ENCODE peak calls at places on chromosomes 3 and 15, in seven cellular contexts. W is putamen, G is A549, T is non-pigmented ciliary epithelial cell, L is NCI-H82, C is cardiac septum, Q is NCI-H1105. M is an unnamed sample.
A peak's percentile ranks its signal among the peaks of the same experiment; 100 is the strongest.

GRCh38 chr3:78972617-78973301 is 795.0 kb downstream of the ROBO1 start:
- DNase-seq in W (no peak), G (no peak), Q (no peak), C (no peak), T (no peak), L (no peak), M (no peak)

GRCh38 chr3:114319453-114319852 is 25.6 kb downstream of the TIGIT start:
- DNase-seq in C (no peak), W (no peak), Q (peak; percentile 36), L (peak; percentile 70), G (peak; percentile 30), T (peak; percentile 79), M (no peak)

GRCh38 chr3:150090006-150090405 is 119.3 kb upstream of the PFN2 start:
- DNase-seq in L (peak; percentile 13), G (no peak), Q (no peak), C (no peak), T (no peak), W (no peak), M (no peak)

GRCh38 chr3:20023663-20024417 is 11.8 kb upstream of the PP2D1 start:
- DNase-seq in Q (no peak), C (peak; percentile 83), L (peak; percentile 66), G (no peak), T (no peak), W (peak; percentile 56), M (peak; percentile 83)

GRCh38 chr15:100093211-100094126 is 248.3 kb downstream of the ADAMTS17 start:
- DNase-seq in Q (no peak), L (no peak), G (no peak), C (no peak), T (no peak), W (no peak), M (no peak)

GRCh38 chr3:117547956-117548550 is 838.5 kb downstream of the TUSC7 start:
- DNase-seq in Q (no peak), W (no peak), C (no peak), T (peak; percentile 30), G (peak; percentile 91), L (no peak), M (no peak)

GRCh38 chr3:61821823-61822251 is 260.5 kb downstream of the PTPRG start:
- DNase-seq in L (peak; percentile 58), G (no peak), W (no peak), C (no peak), T (no peak), Q (no peak), M (no peak)

GRCh38 chr3:67384790-67385397 is 269.5 kb downstream of the SUCLG2 start:
- DNase-seq in C (no peak), Q (no peak), T (no peak), W (peak; percentile 7), L (peak; percentile 80), G (peak; percentile 57), M (peak; percentile 57)

GRCh38 chr15:96322401-96323249 is 7.9 kb upstream of the NR2F2 start:
- DNase-seq in C (no peak), L (peak; percentile 60), G (no peak), T (no peak), Q (no peak), W (no peak), M (no peak)

GRCh38 chr3:196057663-196058356 is 24.1 kb downstream of the TFRC start:
- DNase-seq in Q (no peak), C (no peak), T (no peak), G (no peak), W (no peak), L (no peak), M (no peak)

GRCh38 chr3:180828001-180828720 is 84.3 kb upstream of the FXR1 start:
- DNase-seq in T (no peak), G (no peak), W (no peak), Q (no peak), L (no peak), C (no peak), M (no peak)

GRCh38 chr3:55907616-55908015 is 420.5 kb upstream of the WNT5A start:
- DNase-seq in Q (no peak), C (no peak), W (no peak), L (no peak), T (no peak), G (no peak), M (no peak)

GRCh38 chr15:74840851-74841760 is 1.9 kb downstream of the ULK3 start:
- DNase-seq in Q (no peak), W (no peak), C (no peak), T (no peak), L (no peak), G (no peak), M (no peak)

M was measured in Ammon's horn.